ENCODE peak calls at places on chromosomes 7 and 10, in seven cellular contexts. P is AG04449, D is HepG2, U is Ammon's horn, Q is OCI-M1, E is SIG-M5, B is adrenal gland. Z is an unnamed sample.

GRCh38 chr7:82294258-82294855 is 149.2 kb downstream of the CACNA2D1 start:
- DNase-seq in Q (no peak), E (no peak), U (no peak), D (no peak), B (no peak), P (no peak), Z (no peak)

GRCh38 chr10:79102056-79102874 is 33.5 kb downstream of the ZMIZ1 start:
- DNase-seq in E (no peak), Q (no peak), D (no peak), P (no peak), B (peak; percentile 63), U (peak; percentile 35), Z (peak; percentile 67)

GRCh38 chr10:15344876-15345285 is 26.2 kb downstream of the FAM171A1 start:
- DNase-seq in P (no peak), U (peak; percentile 84), E (peak; percentile 59), Q (peak; percentile 97), D (peak; percentile 98), B (no peak), Z (no peak)

GRCh38 chr10:76581685-76582084 is 1055.9 kb downstream of the KCNMA1 start:
- DNase-seq in Q (no peak), B (no peak), P (no peak), U (no peak), D (no peak), E (no peak), Z (no peak)

GRCh38 chr10:92873029-92873428 is 24.7 kb downstream of the EXOC6 start:
- DNase-seq in D (peak; percentile 33), B (no peak), P (no peak), E (no peak), U (no peak), Q (no peak), Z (no peak)

GRCh38 chr10:6143128-6143527 is 54.3 kb downstream of the RBM17 start:
- DNase-seq in P (no peak), U (no peak), D (no peak), E (no peak), B (no peak), Q (no peak), Z (no peak)

GRCh38 chr10:12600652-12601051 is 251.3 kb downstream of the CAMK1D start:
- DNase-seq in B (no peak), D (no peak), U (no peak), Q (no peak), P (no peak), E (no peak), Z (no peak)

GRCh38 chr10:2111936-2112335 is 374.6 kb upstream of the ADARB2 start:
- DNase-seq in D (peak; percentile 25), U (no peak), P (no peak), B (no peak), Q (no peak), E (no peak), Z (peak; percentile 36)

GRCh38 chr7:143013897-143014296 is 13.0 kb downstream of the OR9A2 start:
- DNase-seq in Q (no peak), B (peak; percentile 42), D (no peak), U (no peak), E (no peak), P (peak; percentile 46), Z (peak; percentile 58)